ENCODE peak calls at places on chromosomes 1 and 21, in five cellular contexts. K, C, G, Z and D are unnamed samples.

GRCh38 chr1:39818482-39818881 is 29.8 kb upstream of the BMP8B start:
- DNase-seq in G (no peak), K (no peak), C (no peak), Z (no peak), D (no peak)

GRCh38 chr1:36323636-36324321 is at the start of gene EVA1B:
- DNase-seq in K (no peak), C (peak), Z (peak), G (peak), D (no peak)

GRCh38 chr1:151512801-151513625 is 1.8 kb downstream of the CGN start:
- DNase-seq in G (no peak), Z (no peak), C (no peak), K (no peak), D (no peak)

GRCh38 chr1:33176362-33176850 is 5.4 kb downstream of the TRIM62 start:
- DNase-seq in C (no peak), K (no peak), Z (no peak), G (no peak), D (no peak)

GRCh38 chr1:184838374-184838995 is 83.8 kb upstream of the EDEM3 start:
- DNase-seq in K (no peak), C (peak), Z (no peak), G (no peak), D (peak)

GRCh38 chr1:45093334-45093733 is 81.3 kb downstream of the UROD start:
- DNase-seq in Z (no peak), G (no peak), K (no peak), C (no peak), D (no peak)

GRCh38 chr1:15680614-15681345 is 3.3 kb upstream of the PLEKHM2 start:
- DNase-seq in Z (no peak), K (no peak), G (no peak), C (peak), D (peak)

GRCh38 chr1:157105988-157106812 is 6.6 kb upstream of the ETV3L start:
- DNase-seq in K (peak), Z (peak), C (peak), G (peak), D (peak)

GRCh38 chr1:60132985-60133673 is 59.6 kb upstream of the C1orf87 start:
- DNase-seq in Z (no peak), G (peak), C (no peak), K (no peak), D (no peak)

GRCh38 chr21:28215214-28215954 is 777.3 kb downstream of the LTN1 start:
- DNase-seq in Z (no peak), G (no peak), K (no peak), C (no peak), D (no peak)

GRCh38 chr1:23947366-23947765 is 12.3 kb upstream of the PNRC2 start:
- DNase-seq in G (no peak), K (no peak), C (no peak), Z (no peak), D (no peak)

GRCh38 chr1:227218870-227219578 is 99.3 kb downstream of the CDC42BPA start:
- DNase-seq in K (no peak), G (peak), C (no peak), Z (no peak), D (no peak)

GRCh38 chr1:56477164-56478111 is 101.9 kb downstream of the PLPP3 start:
- DNase-seq in K (peak), G (peak), C (no peak), Z (no peak), D (peak)

GRCh38 chr1:241639653-241640148 is 468 bp downstream of the CHML start:
- DNase-seq in K (no peak), C (peak), G (peak), Z (peak), D (peak)

GRCh38 chr1:61588736-61589381 is 136.1 kb downstream of the TM2D1 start:
- DNase-seq in Z (peak), K (peak), G (peak), C (peak), D (peak)

GRCh38 chr1:99304725-99305282 is 40.5 kb downstream of the PLPPR4 start:
- DNase-seq in K (no peak), G (no peak), Z (no peak), C (no peak), D (no peak)

GRCh38 chr1:203057831-203058673 is 27.8 kb downstream of the MYOG start:
- DNase-seq in Z (no peak), G (no peak), C (no peak), K (no peak), D (no peak)

GRCh38 chr1:50420689-50421365 is 2.4 kb downstream of the DMRTA2 start:
- DNase-seq in C (no peak), Z (peak), K (no peak), G (no peak), D (no peak)

GRCh38 chr1:75136921-75137641 is 2.9 kb downstream of the LHX8 start:
- DNase-seq in K (no peak), G (no peak), C (no peak), Z (no peak), D (no peak)

GRCh38 chr1:30758785-30759380 is 1.3 kb upstream of the LAPTM5 start:
- DNase-seq in C (no peak), Z (no peak), G (peak), K (peak), D (peak)

GRCh38 chr1:116760487-116760886 is 6.3 kb downstream of the CD2 start:
- DNase-seq in C (no peak), G (no peak), K (no peak), Z (no peak), D (no peak)

GRCh38 chr1:152622803-152623202 is at the start of gene LCE3A:
- DNase-seq in Z (no peak), G (no peak), C (no peak), K (no peak), D (no peak)

GRCh38 chr1:220326578-220326977 is 54.3 kb upstream of the RAB3GAP2 start:
- DNase-seq in K (no peak), G (no peak), Z (no peak), C (no peak), D (peak)

GRCh38 chr1:41411229-41411628 is 50.0 kb downstream of the FOXO6 start:
- DNase-seq in K (no peak), G (no peak), Z (no peak), C (no peak), D (no peak)

GRCh38 chr1:109794319-109795132 is 30.8 kb upstream of the EPS8L3 start:
- DNase-seq in C (no peak), G (no peak), K (no peak), Z (no peak), D (no peak)

GRCh38 chr1:91693542-91693941 is 192.4 kb downstream of the TGFBR3 start:
- DNase-seq in Z (no peak), K (no peak), C (no peak), G (no peak), D (no peak)

GRCh38 chr1:114756009-114756892 is 1.5 kb downstream of the CSDE1 start:
- DNase-seq in C (no peak), G (no peak), K (peak), Z (no peak), D (no peak)

GRCh38 chr21:40516336-40516735 is 330.6 kb downstream of the DSCAM start:
- DNase-seq in K (no peak), G (no peak), Z (no peak), C (no peak), D (no peak)

GRCh38 chr21:43712268-43712942 is 6.5 kb upstream of the PDXK start:
- DNase-seq in Z (no peak), K (no peak), C (peak), G (no peak), D (peak)

GRCh38 chr1:14808768-14809167 is 210.3 kb downstream of the KAZN start:
- DNase-seq in C (no peak), Z (no peak), G (no peak), K (no peak), D (no peak)

GRCh38 chr1:15178571-15179484 is 25.3 kb downstream of the TMEM51 start:
- DNase-seq in K (no peak), Z (no peak), C (no peak), G (peak), D (peak)

GRCh38 chr1:155173478-155174333 is at the start of gene TRIM46:
- DNase-seq in C (peak), K (no peak), Z (peak), G (peak), D (peak)

GRCh38 chr1:58710190-58710589 is 10.3 kb upstream of the MYSM1 start:
- DNase-seq in Z (no peak), G (no peak), K (no peak), C (no peak), D (no peak)

GRCh38 chr1:50208296-50208695 is 99.6 kb downstream of the ELAVL4 start:
- DNase-seq in K (no peak), C (no peak), Z (no peak), G (no peak), D (no peak)

GRCh38 chr1:115429884-115430283 is 91.8 kb upstream of the NGF start:
- DNase-seq in C (no peak), Z (no peak), G (no peak), K (no peak), D (no peak)

GRCh38 chr1:7810395-7810794 is 26.3 kb downstream of the PER3 start:
- DNase-seq in Z (no peak), K (no peak), C (no peak), G (peak), D (peak)

GRCh38 chr1:101314244-101314643 is 77.4 kb downstream of the S1PR1 start:
- DNase-seq in G (no peak), K (no peak), C (no peak), Z (no peak), D (peak)

DNA sequence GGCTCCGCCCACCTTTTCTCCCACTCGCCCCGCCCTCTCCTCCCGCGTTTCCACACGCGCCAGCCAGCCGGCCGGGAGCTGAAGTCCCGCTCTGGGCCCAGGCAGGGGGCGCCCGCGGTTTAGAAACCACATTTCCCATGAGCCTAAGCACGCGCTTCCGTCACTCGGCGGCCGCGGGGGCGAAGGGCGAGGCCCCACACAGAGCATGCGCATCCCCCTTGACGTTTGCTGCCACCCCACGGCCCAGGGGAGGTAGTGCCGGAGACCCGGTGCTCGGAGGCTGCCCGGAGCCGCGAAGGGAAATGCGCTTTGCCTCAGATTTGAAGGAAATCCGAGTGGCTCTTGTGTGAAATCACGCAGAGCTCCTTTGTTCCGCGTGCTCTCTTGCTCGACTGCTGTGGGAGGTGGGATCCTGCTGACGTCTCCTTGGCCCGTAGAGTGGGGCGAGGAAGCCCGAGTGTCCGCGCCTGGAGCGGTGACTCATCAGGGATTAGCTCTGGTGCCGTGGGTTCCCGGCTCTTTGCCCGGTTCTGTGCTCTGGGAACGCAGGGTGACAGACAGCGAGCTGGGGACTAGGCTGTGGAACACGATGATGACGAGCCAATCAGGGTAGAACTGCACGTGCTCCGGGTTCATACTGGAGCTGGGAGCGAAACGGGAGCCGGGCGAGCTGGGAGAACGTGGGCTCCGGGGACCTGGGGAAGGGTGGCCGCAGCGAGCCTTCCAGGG is 406 bp upstream of the B3GALNT2 start:
- DNase-seq in Z (peak), G (peak), K (peak), C (peak), D (peak)
- TF ChIP-seq POLR2A in Z (no peak), G (peak), K (peak), C (peak), D (peak)

GRCh38 chr1:94927405-94928175 is 680 bp upstream of the CNN3 start:
- DNase-seq in G (no peak), C (no peak), Z (no peak), K (no peak), D (no peak)
- TF ChIP-seq POLR2A in G (peak), C (no peak), Z (no peak), K (no peak), D (no peak)

GRCh38 chr1:27632387-27633297 is 2.3 kb downstream of the FGR start:
- DNase-seq in Z (no peak), C (no peak), K (peak), G (no peak), D (no peak)
- TF ChIP-seq POLR2A in Z (peak), C (no peak), K (peak), G (no peak), D (no peak)

GRCh38 chr1:230299148-230300006 is 126.8 kb downstream of the PGBD5 start:
- DNase-seq in K (no peak), G (no peak), Z (no peak), C (no peak), D (no peak)
- TF ChIP-seq POLR2A in K (no peak), G (no peak), Z (no peak), C (no peak), D (no peak)

DNA sequence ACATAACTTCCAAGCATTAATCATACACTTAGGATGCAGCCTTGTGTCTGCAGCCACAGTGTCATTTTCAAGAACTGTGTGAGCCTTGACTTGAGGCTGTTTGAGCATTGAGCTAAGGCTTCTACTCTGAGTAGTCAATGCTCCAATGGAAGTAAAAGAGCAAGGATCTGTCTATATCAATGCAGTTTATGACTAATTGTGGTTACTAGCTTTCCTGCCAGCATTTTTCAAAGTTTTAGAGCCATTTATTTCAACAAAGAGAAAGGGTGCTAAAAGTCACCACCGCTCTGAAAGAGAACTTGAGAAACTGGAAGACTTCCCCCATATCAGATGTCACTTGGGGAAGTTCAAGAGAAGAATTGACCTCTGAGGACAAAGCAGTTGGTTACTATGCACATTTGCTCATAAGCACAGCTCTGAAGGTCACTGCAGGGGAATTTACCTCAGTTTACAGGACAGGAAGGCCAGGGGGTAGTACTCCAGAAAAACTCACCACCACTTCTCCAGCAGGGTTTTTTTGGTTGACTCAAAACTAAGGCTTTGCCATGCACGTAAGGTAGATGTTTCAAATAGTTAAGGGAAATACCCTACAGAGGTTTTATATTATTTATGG is 24.5 kb upstream of the RGS1 start:
- DNase-seq in C (no peak), K (peak), G (peak), Z (no peak), D (peak)
- TF ChIP-seq POLR2A in C (no peak), K (peak), G (no peak), Z (peak), D (no peak)

GRCh38 chr21:38413958-38414506 is 84.2 kb downstream of the ERG start:
- DNase-seq in Z (no peak), C (no peak), G (no peak), K (no peak), D (no peak)

GRCh38 chr21:38420140-38420539 is 78.1 kb downstream of the ERG start:
- DNase-seq in C (no peak), K (no peak), Z (no peak), G (no peak), D (no peak)

GRCh38 chr21:38422067-38422466 is 76.2 kb downstream of the ERG start:
- DNase-seq in Z (no peak), C (no peak), G (no peak), K (no peak), D (no peak)

GRCh38 chr21:38416791-38417190 is 81.5 kb downstream of the ERG start:
- DNase-seq in G (no peak), K (no peak), Z (no peak), C (no peak), D (no peak)
- TF ChIP-seq POLR2A in G (no peak), K (no peak), Z (no peak), C (no peak), D (no peak)

GRCh38 chr21:17915976-17916375 is 96.8 kb upstream of the C21orf91 start:
- DNase-seq in G (no peak), K (no peak), Z (no peak), C (no peak), D (no peak)

GRCh38 chr21:17911628-17912027 is 92.5 kb upstream of the C21orf91 start:
- DNase-seq in C (no peak), Z (no peak), G (no peak), K (no peak), D (peak)
- TF ChIP-seq POLR2A in C (no peak), Z (no peak), G (no peak), K (no peak), D (no peak)

GRCh38 chr1:46281021-46281420 is 22.4 kb downstream of the LRRC41 start:
- DNase-seq in K (no peak), C (no peak), Z (no peak), G (no peak), D (no peak)
- TF ChIP-seq POLR2A in K (peak), C (no peak), Z (no peak), G (no peak), D (no peak)